ENCODE peak calls at places on chromosome 22, in six cellular contexts. X, I, H, D, Y and Z are unnamed samples. For H3K27me3 and H3K36me3, the result is how much of the 10 kb centered on the place peaks cover.

GRCh38 chr22:19522190-19522880 is 1.9 kb downstream of the CLDN5 start:
- DNase-seq in X (peak), I (no peak), H (no peak), D (no peak), Y (no peak), Z (no peak)

GRCh38 chr22:42301072-42301741 is 30.8 kb upstream of the TCF20 start:
- DNase-seq in X (no peak), I (no peak), H (no peak), D (no peak), Y (no peak), Z (no peak)

GRCh38 chr22:25057013-25057881 is 104.7 kb downstream of the KIAA1671 start:
- DNase-seq in X (no peak), I (peak), H (peak), D (peak), Y (peak), Z (peak)

GRCh38 chr22:24521791-24522245 is 26.7 kb downstream of the UPB1 start:
- DNase-seq in X (no peak), I (peak), H (no peak), D (peak), Y (peak), Z (no peak)

GRCh38 chr22:32355760-32356159 is 1.9 kb upstream of the RFPL3 start:
- DNase-seq in X (no peak), I (no peak), H (no peak), D (peak), Y (peak), Z (no peak)

GRCh38 chr22:33555814-33556522 is 364.3 kb downstream of the LARGE1 start:
- DNase-seq in X (no peak), I (no peak), H (no peak), D (no peak), Y (no peak), Z (no peak)

GRCh38 chr22:25406510-25407210 is 157.8 kb upstream of the GRK3 start:
- DNase-seq in X (no peak), I (no peak), H (no peak), D (no peak), Y (no peak), Z (no peak)

GRCh38 chr22:30810105-30810504 is 115.4 kb downstream of the OSBP2 start:
- DNase-seq in X (no peak), I (no peak), H (no peak), D (no peak), Y (no peak), Z (no peak)

GRCh38 chr22:19760652-19761002 is at the start of gene TBX1:
- DNase-seq in X (no peak), I (no peak), H (no peak), D (no peak), Y (peak), Z (no peak)

GRCh38 chr22:27391092-27391770 is 410.3 kb downstream of the MN1 start:
- DNase-seq in X (no peak), I (no peak), H (peak), D (no peak), Y (no peak), Z (no peak)

GRCh38 chr22:46029574-46030200 is 52.7 kb upstream of the WNT7B start:
- DNase-seq in X (peak), I (no peak), H (no peak), D (no peak), Y (no peak), Z (no peak)

GRCh38 chr22:25668437-25668836 is 73.6 kb upstream of the MYO18B start:
- DNase-seq in X (no peak), I (no peak), H (peak), D (no peak), Y (no peak), Z (no peak)

GRCh38 chr22:33247758-33248157 is 189.6 kb upstream of the SYN3 start:
- DNase-seq in X (no peak), I (no peak), H (no peak), D (no peak), Y (no peak), Z (no peak)

GRCh38 chr22:19122143-19122751 is at the start of gene DGCR2:
- DNase-seq in X (peak), I (peak), H (peak), D (peak), Y (peak), Z (peak)

GRCh38 chr22:47609653-47610052 is 847.2 kb downstream of the TBC1D22A start:
- DNase-seq in X (no peak), I (no peak), H (no peak), D (no peak), Y (no peak), Z (no peak)

GRCh38 chr22:31206896-31207687 is 5.0 kb upstream of the LIMK2 start:
- DNase-seq in X (no peak), I (no peak), H (no peak), D (no peak), Y (peak), Z (no peak)

GRCh38 chr22:17919276-17920144 is 104.9 kb downstream of the MICAL3 start:
- DNase-seq in X (no peak), I (no peak), H (no peak), D (no peak), Y (no peak), Z (no peak)

GRCh38 chr22:19622061-19622441 is 92.3 kb upstream of the SEPTIN5 start:
- DNase-seq in X (no peak), I (no peak), H (no peak), D (no peak), Y (no peak), Z (no peak)

GRCh38 chr22:31945478-31945815 is 1.1 kb downstream of the YWHAH start:
- DNase-seq in X (no peak), I (no peak), H (no peak), D (no peak), Y (peak), Z (no peak)

GRCh38 chr22:48488611-48489456 is 1338.8 kb downstream of the BRD1 start:
- DNase-seq in X (peak), I (no peak), H (no peak), D (no peak), Y (no peak), Z (no peak)

GRCh38 chr22:24805790-24806662 is at the start of gene SGSM1:
- DNase-seq in X (no peak), I (peak), H (peak), D (peak), Y (peak), Z (peak)

GRCh38 chr22:32469799-32470212 is 4.8 kb upstream of the FBXO7 start:
- DNase-seq in X (no peak), I (peak), H (no peak), D (no peak), Y (peak), Z (no peak)

GRCh38 chr22:29692327-29692640 is 27.5 kb upstream of the CABP7 start:
- DNase-seq in X (no peak), I (no peak), H (no peak), D (no peak), Y (no peak), Z (no peak)

GRCh38 chr22:46734830-46735453 is 3.1 kb downstream of the CERK start:
- DNase-seq in X (no peak), I (no peak), H (no peak), D (no peak), Y (no peak), Z (peak)

GRCh38 chr22:24938741-24939341 is 7.7 kb downstream of the LHFPL7 start:
- DNase-seq in X (no peak), I (no peak), H (peak), D (no peak), Y (peak), Z (peak)

GRCh38 chr22:43510226-43511070 is 98.6 kb downstream of the MPPED1 start:
- DNase-seq in X (no peak), I (no peak), H (no peak), D (no peak), Y (no peak), Z (no peak)

GRCh38 chr22:31929126-31929928 is 15.0 kb upstream of the YWHAH start:
- DNase-seq in X (no peak), I (no peak), H (no peak), D (no peak), Y (no peak), Z (no peak)

GRCh38 chr22:18987765-18988164 is 51.7 kb upstream of the PRODH start:
- DNase-seq in X (no peak), I (no peak), H (no peak), D (peak), Y (no peak), Z (no peak)

GRCh38 chr22:48507595-48508350 is 1319.9 kb downstream of the BRD1 start:
- DNase-seq in X (no peak), I (no peak), H (no peak), D (no peak), Y (no peak), Z (no peak)

GRCh38 chr22:44683237-44683636 is 18.8 kb upstream of the PRR5 start:
- DNase-seq in X (no peak), I (no peak), H (no peak), D (no peak), Y (no peak), Z (no peak)

GRCh38 chr22:37498289-37498909 is 12.2 kb upstream of the MFNG start:
- DNase-seq in X (no peak), I (no peak), H (no peak), D (peak), Y (no peak), Z (peak)

GRCh38 chr22:42994917-42995562 is 19.9 kb downstream of the PACSIN2 start:
- DNase-seq in X (no peak), I (peak), H (peak), D (no peak), Y (peak), Z (no peak)

GRCh38 chr22:46457502-46458488 is 79.6 kb downstream of the CELSR1 start:
- DNase-seq in X (no peak), I (peak), H (no peak), D (no peak), Y (no peak), Z (no peak)

GRCh38 chr22:46139895-46140350 is 10.4 kb upstream of the PPARA start:
- DNase-seq in X (peak), I (no peak), H (no peak), D (no peak), Y (no peak), Z (no peak)

DNA sequence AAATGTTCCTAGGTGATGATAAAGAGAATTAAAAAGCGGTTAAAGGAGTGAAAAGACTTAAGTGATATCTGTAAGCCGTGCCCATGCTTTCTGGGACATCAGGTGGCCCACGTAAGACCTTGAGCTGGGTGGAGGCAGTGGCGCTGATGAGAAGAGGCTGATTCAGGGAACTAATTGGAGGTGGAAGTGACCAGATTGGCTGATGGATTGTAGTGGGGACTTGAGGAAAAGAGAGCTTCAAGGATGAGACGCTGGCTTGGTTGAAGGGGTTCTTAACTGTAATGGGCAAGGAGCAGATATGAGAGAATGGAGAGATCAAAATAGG is 69.1 kb upstream of the EP300 start:
- DNase-seq in X (no peak), I (no peak), H (no peak), D (no peak), Y (no peak), Z (no peak)
- H3K27me3 ChIP-seq in X (under half), I (under half), H (under half), D (under half), Y (under half), Z (under half)

GRCh38 chr22:36470994-36471331 is 10.5 kb downstream of the TXN2 start:
- DNase-seq in X (no peak), I (peak), H (no peak), D (no peak), Y (no peak), Z (no peak)
- H3K27ac ChIP-seq in X (peak), I (peak), H (no peak), D (no peak), Y (peak), Z (no peak)

GRCh38 chr22:50419116-50419515 is 55.7 kb downstream of the SBF1 start:
- DNase-seq in X (no peak), I (no peak), H (no peak), D (no peak), Y (no peak), Z (no peak)
- H3K36me3 ChIP-seq in X (half or more), I (half or more), H (half or more), D (under half), Y (under half), Z (half or more)

GRCh38 chr22:39237276-39238123 is 7.3 kb downstream of the PDGFB start:
- DNase-seq in X (no peak), I (no peak), H (no peak), D (no peak), Y (no peak), Z (no peak)
- H3K27me3 ChIP-seq in X (under half), I (under half), H (under half), D (under half), Y (under half), Z (under half)

GRCh38 chr22:36350751-36351594 is 36.8 kb downstream of the MYH9 start:
- DNase-seq in X (no peak), I (no peak), H (no peak), D (no peak), Y (peak), Z (no peak)
- H3K27ac ChIP-seq in X (peak), I (peak), H (peak), D (no peak), Y (peak), Z (no peak)